ENCODE peak calls at places on chromosomes 1 and 21, in six cellular contexts. J is HepG2, N is GM12891, Z is K562, H is H1, K is GM12878. M is an unnamed sample.

GRCh38 chr1:30749691-30750583 is 7.6 kb downstream of the LAPTM5 start:
- DNase-seq in N (no peak), J (no peak), Z (no peak), K (no peak), H (no peak), M (no peak)

GRCh38 chr1:7778133-7778628 is 5.9 kb upstream of the PER3 start:
- DNase-seq in K (no peak), H (no peak), N (no peak), Z (no peak), J (no peak), M (no peak)

GRCh38 chr1:177983824-177984528 is 14.1 kb upstream of the SEC16B start:
- DNase-seq in K (no peak), N (no peak), H (peak; percentile 21), J (peak; percentile 7), Z (no peak), M (no peak)

GRCh38 chr1:153711006-153711405 is 16.8 kb upstream of the INTS3 start:
- DNase-seq in K (no peak), J (no peak), H (no peak), Z (no peak), N (no peak), M (no peak)

GRCh38 chr21:39373634-39374033 is 24.7 kb upstream of the HMGN1 start:
- DNase-seq in Z (peak; percentile 29), H (no peak), J (peak; percentile 62), N (no peak), K (no peak), M (no peak)

GRCh38 chr1:57065442-57065841 is 99.6 kb upstream of the C8B start:
- DNase-seq in K (no peak), J (no peak), Z (no peak), H (no peak), N (no peak), M (no peak)

GRCh38 chr1:184843732-184844495 is 89.3 kb upstream of the EDEM3 start:
- DNase-seq in H (no peak), Z (no peak), J (no peak), K (peak; percentile 48), N (peak; percentile 23), M (no peak)

GRCh38 chr1:82161651-82162238 is 361.0 kb downstream of the ADGRL2 start:
- DNase-seq in Z (no peak), N (no peak), H (no peak), K (no peak), J (no peak), M (no peak)

GRCh38 chr1:55010887-55011217 is 12.1 kb downstream of the BSND start:
- DNase-seq in J (no peak), Z (no peak), H (no peak), K (no peak), N (no peak), M (no peak)

GRCh38 chr1:167221804-167222610 is 1.3 kb downstream of the POU2F1 start:
- DNase-seq in J (peak; percentile 78), K (peak; percentile 76), N (peak; percentile 13), Z (peak; percentile 59), H (no peak), M (peak; percentile 24)

GRCh38 chr1:185581961-185582725 is 152.0 kb upstream of the HMCN1 start:
- DNase-seq in N (no peak), Z (no peak), K (no peak), J (no peak), H (no peak), M (no peak)

GRCh38 chr1:1080951-1081310 is 6.8 kb upstream of the RNF223 start:
- DNase-seq in K (no peak), Z (peak; percentile 41), H (no peak), J (no peak), N (peak; percentile 16), M (no peak)

GRCh38 chr1:159177273-159177907 is 6.0 kb downstream of the CADM3 start:
- DNase-seq in K (no peak), Z (peak; percentile 65), N (no peak), J (peak; percentile 55), H (no peak), M (no peak)

GRCh38 chr1:47732489-47732888 is 264.7 kb downstream of the TRABD2B start:
- DNase-seq in N (no peak), K (no peak), Z (no peak), H (no peak), J (peak; percentile 26), M (no peak)

GRCh38 chr1:184535191-184535970 is 148.6 kb downstream of the C1orf21 start:
- DNase-seq in Z (no peak), H (no peak), K (no peak), J (no peak), N (no peak), M (no peak)

GRCh38 chr1:15723631-15724246 is 12.3 kb upstream of the SLC25A34 start:
- DNase-seq in H (no peak), N (no peak), J (no peak), K (no peak), Z (no peak), M (no peak)

GRCh38 chr1:54540891-54541290 is 7.1 kb upstream of the ACOT11 start:
- DNase-seq in H (no peak), N (no peak), Z (no peak), J (no peak), K (no peak), M (no peak)

GRCh38 chr1:115199416-115200132 is 110.3 kb upstream of the TSPAN2 start:
- DNase-seq in Z (no peak), K (no peak), N (no peak), H (no peak), J (no peak), M (no peak)

GRCh38 chr1:37307907-37308570 is 166.3 kb upstream of the ZC3H12A start:
- DNase-seq in N (no peak), H (no peak), Z (peak; percentile 25), K (no peak), J (no peak), M (no peak)

GRCh38 chr1:200438911-200439310 is 29.1 kb upstream of the ZNF281 start:
- DNase-seq in K (no peak), N (no peak), Z (no peak), H (no peak), J (no peak), M (no peak)

GRCh38 chr1:245810181-245810727 is 655.5 kb downstream of the KIF26B start:
- DNase-seq in H (no peak), K (no peak), J (no peak), N (no peak), Z (no peak), M (no peak)

GRCh38 chr1:147641695-147642592 is 28.4 kb downstream of the ACP6 start:
- DNase-seq in K (no peak), N (no peak), Z (peak; percentile 65), H (no peak), J (peak; percentile 66), M (no peak)

GRCh38 chr1:51131185-51131584 is 29.2 kb downstream of the C1orf185 start:
- DNase-seq in Z (no peak), J (no peak), N (no peak), H (no peak), K (no peak), M (no peak)

GRCh38 chr1:155859881-155860841 is 794 bp downstream of the SYT11 start:
- DNase-seq in Z (peak; percentile 83), N (peak; percentile 46), H (no peak), K (no peak), J (peak; percentile 18), M (peak; percentile 55)

GRCh38 chr1:234277161-234277868 is 95.9 kb upstream of the COA6 start:
- DNase-seq in H (no peak), K (no peak), N (no peak), J (no peak), Z (no peak), M (no peak)

GRCh38 chr1:185608166-185608565 is 126.0 kb upstream of the HMCN1 start:
- DNase-seq in H (no peak), Z (no peak), K (peak; percentile 19), N (no peak), J (no peak), M (no peak)

GRCh38 chr1:214397497-214397896 is 116.5 kb downstream of the SMYD2 start:
- DNase-seq in H (no peak), J (no peak), Z (no peak), K (no peak), N (no peak), M (no peak)

GRCh38 chr1:215321802-215322201 is 239.3 kb downstream of the KCNK2 start:
- DNase-seq in H (no peak), N (no peak), Z (no peak), J (no peak), K (no peak), M (no peak)

GRCh38 chr1:62621907-62622306 is 24.6 kb downstream of the ANGPTL3 start:
- DNase-seq in K (peak; percentile 60), Z (peak; percentile 10), N (peak; percentile 7), H (no peak), J (peak; percentile 98), M (peak; percentile 14)

GRCh38 chr1:193569696-193570269 is 383.4 kb upstream of the B3GALT2 start:
- DNase-seq in K (no peak), Z (no peak), H (no peak), N (no peak), J (no peak), M (no peak)

GRCh38 chr21:44836666-44837471 is 19.0 kb upstream of the SUMO3 start:
- DNase-seq in K (no peak), J (peak; percentile 55), N (no peak), Z (peak; percentile 47), H (no peak), M (no peak)

GRCh38 chr1:214719207-214719606 is 116.2 kb downstream of the CENPF start:
- DNase-seq in Z (no peak), H (no peak), J (no peak), N (no peak), K (no peak), M (no peak)

GRCh38 chr1:205301220-205301821 is 20.2 kb downstream of the NUAK2 start:
- DNase-seq in N (no peak), Z (no peak), K (no peak), J (peak; percentile 94), H (peak; percentile 99), M (no peak)

GRCh38 chr1:9477535-9477934 is 61.7 kb upstream of the SLC25A33 start:
- DNase-seq in N (no peak), H (no peak), Z (no peak), J (no peak), K (no peak), M (no peak)
- TF ChIP-seq POLR2A in N (no peak), H (no peak), Z (no peak), J (no peak), K (no peak), M (no peak)

DNA sequence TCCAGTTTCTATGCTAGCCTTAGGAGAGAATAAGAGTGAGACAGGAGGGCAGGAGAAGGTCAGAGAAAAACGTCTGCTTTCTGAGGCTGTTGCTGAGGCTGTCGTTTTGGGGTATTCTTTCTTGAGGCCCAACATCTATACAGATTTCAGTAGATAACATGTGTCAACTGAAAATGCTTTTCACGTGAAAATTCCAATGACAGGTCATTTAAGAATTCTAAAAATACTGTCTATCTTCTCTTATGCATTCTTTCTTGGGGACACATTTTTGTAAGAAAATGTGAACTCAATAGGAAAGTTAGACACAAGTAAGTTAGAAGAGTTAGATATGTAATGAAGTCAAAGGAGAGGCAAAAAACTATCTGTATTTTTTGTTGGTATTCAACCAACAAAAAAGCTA is 150.8 kb downstream of the TGFB2 start:
- DNase-seq in Z (no peak), H (no peak), J (no peak), N (no peak), K (no peak), M (no peak)
- TF ChIP-seq POLR2AphosphoS5 in Z (no peak), H (no peak), J (no peak), N (no peak), K (no peak), M (no peak)

GRCh38 chr1:174297351-174297750 is 138.0 kb downstream of the RABGAP1L start:
- DNase-seq in J (no peak), N (no peak), Z (no peak), H (no peak), K (no peak), M (no peak)
- TF ChIP-seq TAF1 in J (no peak), N (no peak), Z (no peak), H (no peak), K (no peak), M (no peak)

GRCh38 chr21:33403128-33403785 is at the start of gene IFNGR2:
- DNase-seq in J (no peak), H (no peak), Z (peak; percentile 92), K (no peak), N (peak; percentile 72), M (peak; percentile 66)
- TF ChIP-seq POLR2A in J (no peak), H (no peak), Z (no peak), K (peak; percentile 78), N (no peak), M (no peak)

M was measured in GM12892.